ENCODE peak calls at places on chromosomes 2 and 18, in four cellular contexts. R is PC-9, A is IMR-90, S is testis. H is an unnamed sample.

GRCh38 chr2:26072925-26073768 is 39.3 kb downstream of the RAB10 start:
- DNase-seq in R (no peak), A (no peak), S (no peak), H (no peak)

GRCh38 chr18:26405190-26405781 is 143.1 kb downstream of the KCTD1 start:
- DNase-seq in A (peak), R (peak), S (peak), H (no peak)

GRCh38 chr2:42560886-42561285 is 7.5 kb upstream of the MTA3 start:
- DNase-seq in S (no peak), R (no peak), A (no peak), H (no peak)

GRCh38 chr2:69340101-69340775 is 46.8 kb downstream of the GFPT1 start:
- DNase-seq in S (no peak), A (peak), R (no peak), H (no peak)

GRCh38 chr2:240564191-240564570 is 4.0 kb downstream of the DUSP28 start:
- DNase-seq in A (no peak), S (peak), R (no peak), H (peak)

GRCh38 chr18:22311301-22311700 is 106.4 kb downstream of the CTAGE1 start:
- DNase-seq in R (no peak), A (peak), S (no peak), H (no peak)

GRCh38 chr2:96984300-96984699 is 2.1 kb downstream of the FAM178B start:
- DNase-seq in A (no peak), R (no peak), S (no peak), H (no peak)

GRCh38 chr18:58761241-58761969 is 90.1 kb downstream of the MALT1 start:
- DNase-seq in S (no peak), A (peak), R (no peak), H (peak)

GRCh38 chr2:183009249-183009899 is 28.9 kb downstream of the NCKAP1 start:
- DNase-seq in A (no peak), R (no peak), S (no peak), H (no peak)

GRCh38 chr2:9200634-9201015 is 6.0 kb upstream of the ASAP2 start:
- DNase-seq in A (no peak), S (no peak), R (no peak), H (no peak)

GRCh38 chr18:40055262-40055661 is 1899.8 kb upstream of the PIK3C3 start:
- DNase-seq in S (no peak), A (no peak), R (no peak), H (no peak)

GRCh38 chr2:47339745-47340541 is 63.0 kb upstream of the MSH2 start:
- DNase-seq in R (peak), S (no peak), A (peak), H (no peak)

GRCh38 chr2:23602113-23602512 is 217.1 kb downstream of the KLHL29 start:
- DNase-seq in R (peak), S (peak), A (peak), H (no peak)

GRCh38 chr2:176092270-176093144 is at the start of gene HOXD13:
- DNase-seq in S (no peak), A (no peak), R (no peak), H (no peak)

GRCh38 chr2:221388891-221389290 is 183.2 kb downstream of the EPHA4 start:
- DNase-seq in A (no peak), R (no peak), S (no peak), H (no peak)

GRCh38 chr2:61443342-61444041 is 27.4 kb downstream of the USP34 start:
- DNase-seq in R (no peak), A (no peak), S (no peak), H (no peak)

GRCh38 chr2:875687-876615 is 74.7 kb upstream of the SNTG2 start:
- DNase-seq in R (no peak), A (no peak), S (no peak), H (peak)

GRCh38 chr2:105455488-105455991 is 56.7 kb upstream of the FHL2 start:
- DNase-seq in S (no peak), R (peak), A (peak), H (no peak)

GRCh38 chr2:117537030-117537429 is 277.5 kb upstream of the DDX18 start:
- DNase-seq in R (no peak), A (no peak), S (no peak), H (no peak)
- TF ChIP-seq CTCF in R (no peak), A (no peak), S (no peak), H (no peak)

GRCh38 chr2:88059979-88060906 is 4.7 kb upstream of the KRCC1 start:
- DNase-seq in S (no peak), R (peak), A (peak), H (no peak)
- TF ChIP-seq CTCF in S (peak), R (peak), A (peak), H (peak)

GRCh38 chr2:209553913-209554312 is 130.1 kb downstream of the MAP2 start:
- DNase-seq in A (no peak), R (no peak), S (no peak), H (no peak)

GRCh38 chr2:209560911-209561310 is 137.1 kb downstream of the MAP2 start:
- DNase-seq in A (no peak), R (no peak), S (no peak), H (no peak)

GRCh38 chr2:209556354-209556961 is 132.6 kb downstream of the MAP2 start:
- DNase-seq in A (peak), S (peak), R (peak), H (no peak)
- TF ChIP-seq CTCF in A (peak), S (no peak), R (peak), H (peak)

DNA sequence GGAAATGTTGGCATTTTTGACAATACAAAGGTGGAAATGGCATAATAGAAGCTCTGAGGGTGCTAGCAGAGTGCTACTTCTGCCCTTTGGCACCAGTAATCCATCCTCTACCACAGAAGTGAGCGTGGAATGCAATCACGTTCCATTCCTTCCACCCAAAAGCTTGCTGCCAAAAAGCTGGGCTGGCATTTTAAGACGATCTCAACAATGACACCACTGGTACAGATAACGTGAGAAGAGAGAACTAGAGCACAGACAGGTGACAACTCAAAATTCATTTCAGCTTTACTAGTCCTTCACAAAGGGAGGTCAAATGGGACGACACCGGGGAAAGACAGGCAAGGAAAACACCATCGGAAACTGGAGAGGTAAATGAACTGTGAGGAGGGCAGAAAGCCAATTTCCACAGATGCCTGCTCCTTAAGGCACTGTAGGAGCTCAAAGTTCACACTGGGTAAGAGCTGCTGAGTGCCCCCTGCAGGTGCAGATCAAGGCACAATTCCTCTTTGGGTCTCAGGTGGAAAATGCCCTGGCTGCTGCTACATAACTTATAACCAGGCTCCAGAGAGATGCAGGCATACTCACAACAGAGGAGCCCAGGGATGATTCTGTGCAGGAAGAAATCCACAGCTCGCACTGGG is 50.7 kb upstream of the RNU4ATAC start:
- DNase-seq in A (no peak), S (no peak), R (no peak), H (no peak)
- TF ChIP-seq CTCF in A (no peak), S (no peak), R (no peak), H (no peak)

DNA sequence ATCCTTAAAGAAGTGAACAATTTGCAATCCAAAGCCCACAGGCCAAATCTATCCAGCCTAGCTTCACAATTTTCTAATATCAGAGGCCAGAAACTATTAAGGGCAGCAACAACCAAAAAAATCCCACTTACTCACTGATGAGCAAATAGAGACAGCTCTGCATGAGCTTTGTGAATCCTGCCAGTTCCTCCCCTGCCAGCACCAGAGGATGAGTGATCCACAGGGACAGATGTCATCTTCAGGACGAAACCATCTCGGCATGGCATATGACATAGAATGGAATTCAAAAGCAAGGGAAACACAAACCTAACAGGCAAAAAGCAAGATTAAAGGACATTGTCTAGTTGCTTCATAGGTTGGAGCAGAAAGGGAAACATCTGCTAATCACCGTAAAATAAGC is 2.2 kb upstream of the DSC2 start:
- DNase-seq in A (no peak), R (no peak), S (no peak), H (no peak)
- TF ChIP-seq CTCF in A (no peak), R (no peak), S (no peak), H (no peak)

DNA sequence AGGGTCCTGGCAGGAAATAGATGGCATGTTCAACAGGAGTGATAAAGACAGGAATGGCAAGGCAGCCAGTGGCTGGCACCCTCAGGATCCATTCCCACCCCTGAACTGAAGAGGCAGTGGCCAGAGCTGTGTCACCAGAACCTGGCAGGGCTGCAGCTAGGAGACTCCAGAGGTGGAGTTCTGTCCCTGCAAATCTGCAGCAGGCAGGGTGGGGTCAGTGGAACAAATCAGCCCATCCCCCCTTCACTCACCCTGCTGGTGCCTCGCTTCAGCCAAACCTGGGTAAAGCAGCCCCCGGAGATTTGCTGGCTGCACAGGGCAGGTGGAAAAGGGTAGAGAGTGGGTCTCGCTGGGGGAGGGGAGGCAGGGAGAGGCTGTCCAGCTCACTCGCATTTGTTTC is 12.7 kb downstream of the INPP5D start:
- DNase-seq in R (no peak), S (no peak), A (no peak), H (peak)
- TF ChIP-seq CTCF in R (no peak), S (no peak), A (no peak), H (no peak)

DNA sequence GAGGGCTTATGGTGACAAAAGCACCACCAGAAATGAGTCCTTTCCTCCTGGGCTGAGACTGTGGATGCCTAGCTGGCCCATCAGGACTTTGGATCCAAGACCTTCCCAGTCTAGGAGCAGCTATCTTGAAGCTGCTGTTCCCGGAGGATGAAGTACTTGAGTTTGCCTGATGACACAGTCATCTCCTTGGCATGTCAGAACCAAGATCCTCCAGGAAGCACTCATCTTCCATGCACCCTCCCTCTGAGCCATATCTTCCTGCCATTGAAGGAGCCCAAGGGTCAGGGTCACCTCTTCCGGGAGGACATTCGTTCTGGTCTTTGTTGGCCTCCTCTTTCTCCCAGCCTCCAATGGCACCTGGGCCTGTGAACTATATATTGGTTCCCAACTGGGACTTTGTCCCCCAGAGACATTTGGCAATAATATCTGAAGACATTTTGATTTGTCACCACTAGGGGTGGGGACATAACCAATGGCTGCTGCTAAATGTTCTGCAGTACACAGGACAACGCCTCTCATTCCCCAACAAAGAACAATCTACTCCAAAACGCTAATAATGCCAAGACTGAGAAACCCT is 4.3 kb upstream of the MYO7B start:
- DNase-seq in R (peak), S (no peak), A (peak), H (no peak)
- TF ChIP-seq CTCF in R (no peak), S (no peak), A (no peak), H (no peak)

H was measured in coronary artery.